ENCODE peak calls at places on chromosome 14, in nine cellular contexts. One of them, this sample, is unnamed.

GRCh38 chr14:73143003-73143402 is 6.7 kb downstream of the PSEN1 start:
- DNase-seq in activated T-cell treated with anti-CD3 and anti-CD28 coated beads for 24 hours: no peak
- DNase-seq in T-helper 9 cell: no peak
- DNase-seq in progenitor cell of endocrine pancreas: no peak
- DNase-seq in tibial artery: no peak
- DNase-seq in NB4: no peak
- DNase-seq in CD4-positive, alpha-beta T cell: no peak
- DNase-seq in activated CD4-positive, alpha-beta memory T cell treated with anti-CD3 and anti-CD28 coated beads for 36 hours: no peak
- DNase-seq in left ventricle myocardium inferior: no peak
- DNase-seq in this sample: no peak

GRCh38 chr14:64685364-64686130 is 18.7 kb upstream of the PLEKHG3 start:
- DNase-seq in activated T-cell treated with anti-CD3 and anti-CD28 coated beads for 24 hours: no peak
- DNase-seq in T-helper 9 cell: no peak
- DNase-seq in progenitor cell of endocrine pancreas: no peak
- DNase-seq in tibial artery: no peak
- DNase-seq in NB4: peak
- DNase-seq in CD4-positive, alpha-beta T cell: no peak
- DNase-seq in activated CD4-positive, alpha-beta memory T cell treated with anti-CD3 and anti-CD28 coated beads for 36 hours: no peak
- DNase-seq in left ventricle myocardium inferior: no peak
- DNase-seq in this sample: no peak

GRCh38 chr14:90795744-90796143 is 20.5 kb downstream of the TTC7B start:
- DNase-seq in activated T-cell treated with anti-CD3 and anti-CD28 coated beads for 24 hours: no peak
- DNase-seq in T-helper 9 cell: no peak
- DNase-seq in progenitor cell of endocrine pancreas: no peak
- DNase-seq in tibial artery: no peak
- DNase-seq in NB4: peak
- DNase-seq in CD4-positive, alpha-beta T cell: no peak
- DNase-seq in activated CD4-positive, alpha-beta memory T cell treated with anti-CD3 and anti-CD28 coated beads for 36 hours: no peak
- DNase-seq in left ventricle myocardium inferior: no peak
- DNase-seq in this sample: peak

GRCh38 chr14:79091381-79091963 is 921.3 kb downstream of the NRXN3 start:
- DNase-seq in activated T-cell treated with anti-CD3 and anti-CD28 coated beads for 24 hours: no peak
- DNase-seq in T-helper 9 cell: no peak
- DNase-seq in progenitor cell of endocrine pancreas: no peak
- DNase-seq in tibial artery: no peak
- DNase-seq in NB4: no peak
- DNase-seq in CD4-positive, alpha-beta T cell: no peak
- DNase-seq in activated CD4-positive, alpha-beta memory T cell treated with anti-CD3 and anti-CD28 coated beads for 36 hours: no peak
- DNase-seq in left ventricle myocardium inferior: no peak
- DNase-seq in this sample: no peak

GRCh38 chr14:101636081-101636560 is 74.8 kb downstream of the DIO3 start:
- DNase-seq in activated T-cell treated with anti-CD3 and anti-CD28 coated beads for 24 hours: no peak
- DNase-seq in T-helper 9 cell: no peak
- DNase-seq in progenitor cell of endocrine pancreas: no peak
- DNase-seq in tibial artery: no peak
- DNase-seq in NB4: peak
- DNase-seq in CD4-positive, alpha-beta T cell: no peak
- DNase-seq in activated CD4-positive, alpha-beta memory T cell treated with anti-CD3 and anti-CD28 coated beads for 36 hours: peak
- DNase-seq in left ventricle myocardium inferior: no peak
- DNase-seq in this sample: no peak

GRCh38 chr14:67943947-67944346 is 124.4 kb downstream of the RAD51B start:
- DNase-seq in activated T-cell treated with anti-CD3 and anti-CD28 coated beads for 24 hours: peak
- DNase-seq in T-helper 9 cell: peak
- DNase-seq in progenitor cell of endocrine pancreas: peak
- DNase-seq in tibial artery: peak
- DNase-seq in NB4: peak
- DNase-seq in CD4-positive, alpha-beta T cell: peak
- DNase-seq in activated CD4-positive, alpha-beta memory T cell treated with anti-CD3 and anti-CD28 coated beads for 36 hours: peak
- DNase-seq in left ventricle myocardium inferior: peak
- DNase-seq in this sample: peak

GRCh38 chr14:98791661-98792060 is 480.3 kb downstream of the BCL11B start:
- DNase-seq in activated T-cell treated with anti-CD3 and anti-CD28 coated beads for 24 hours: no peak
- DNase-seq in T-helper 9 cell: no peak
- DNase-seq in progenitor cell of endocrine pancreas: no peak
- DNase-seq in tibial artery: no peak
- DNase-seq in NB4: no peak
- DNase-seq in CD4-positive, alpha-beta T cell: no peak
- DNase-seq in activated CD4-positive, alpha-beta memory T cell treated with anti-CD3 and anti-CD28 coated beads for 36 hours: no peak
- DNase-seq in left ventricle myocardium inferior: no peak
- DNase-seq in this sample: no peak

GRCh38 chr14:21978184-21978998 is 304.8 kb upstream of the OR4E1 start:
- DNase-seq in activated T-cell treated with anti-CD3 and anti-CD28 coated beads for 24 hours: peak
- DNase-seq in T-helper 9 cell: peak
- DNase-seq in progenitor cell of endocrine pancreas: peak
- DNase-seq in tibial artery: no peak
- DNase-seq in NB4: peak
- DNase-seq in CD4-positive, alpha-beta T cell: peak
- DNase-seq in activated CD4-positive, alpha-beta memory T cell treated with anti-CD3 and anti-CD28 coated beads for 36 hours: peak
- DNase-seq in left ventricle myocardium inferior: no peak
- DNase-seq in this sample: peak

GRCh38 chr14:54778618-54779017 is 124.0 kb downstream of the GCH1 start:
- DNase-seq in activated T-cell treated with anti-CD3 and anti-CD28 coated beads for 24 hours: no peak
- DNase-seq in T-helper 9 cell: no peak
- DNase-seq in progenitor cell of endocrine pancreas: no peak
- DNase-seq in tibial artery: peak
- DNase-seq in NB4: no peak
- DNase-seq in CD4-positive, alpha-beta T cell: no peak
- DNase-seq in activated CD4-positive, alpha-beta memory T cell treated with anti-CD3 and anti-CD28 coated beads for 36 hours: no peak
- DNase-seq in left ventricle myocardium inferior: peak
- DNase-seq in this sample: no peak

GRCh38 chr14:105168496-105168978 is at the start of gene JAG2:
- DNase-seq in activated T-cell treated with anti-CD3 and anti-CD28 coated beads for 24 hours: peak
- DNase-seq in T-helper 9 cell: peak
- DNase-seq in progenitor cell of endocrine pancreas: no peak
- DNase-seq in tibial artery: no peak
- DNase-seq in NB4: no peak
- DNase-seq in CD4-positive, alpha-beta T cell: peak
- DNase-seq in activated CD4-positive, alpha-beta memory T cell treated with anti-CD3 and anti-CD28 coated beads for 36 hours: peak
- DNase-seq in left ventricle myocardium inferior: peak
- DNase-seq in this sample: peak

GRCh38 chr14:61381589-61381988 is 60.2 kb downstream of the PRKCH start:
- DNase-seq in activated T-cell treated with anti-CD3 and anti-CD28 coated beads for 24 hours: no peak
- DNase-seq in T-helper 9 cell: no peak
- DNase-seq in progenitor cell of endocrine pancreas: no peak
- DNase-seq in tibial artery: no peak
- DNase-seq in NB4: no peak
- DNase-seq in CD4-positive, alpha-beta T cell: no peak
- DNase-seq in activated CD4-positive, alpha-beta memory T cell treated with anti-CD3 and anti-CD28 coated beads for 36 hours: no peak
- DNase-seq in left ventricle myocardium inferior: no peak
- DNase-seq in this sample: no peak

GRCh38 chr14:74974364-74975058 is 19.1 kb upstream of the PGF start:
- DNase-seq in activated T-cell treated with anti-CD3 and anti-CD28 coated beads for 24 hours: no peak
- DNase-seq in T-helper 9 cell: no peak
- DNase-seq in progenitor cell of endocrine pancreas: no peak
- DNase-seq in tibial artery: no peak
- DNase-seq in NB4: no peak
- DNase-seq in CD4-positive, alpha-beta T cell: no peak
- DNase-seq in activated CD4-positive, alpha-beta memory T cell treated with anti-CD3 and anti-CD28 coated beads for 36 hours: no peak
- DNase-seq in left ventricle myocardium inferior: peak
- DNase-seq in this sample: no peak

GRCh38 chr14:97634786-97635185 is 837.6 kb downstream of the VRK1 start:
- DNase-seq in activated T-cell treated with anti-CD3 and anti-CD28 coated beads for 24 hours: no peak
- DNase-seq in T-helper 9 cell: no peak
- DNase-seq in progenitor cell of endocrine pancreas: no peak
- DNase-seq in tibial artery: no peak
- DNase-seq in NB4: no peak
- DNase-seq in CD4-positive, alpha-beta T cell: peak
- DNase-seq in activated CD4-positive, alpha-beta memory T cell treated with anti-CD3 and anti-CD28 coated beads for 36 hours: peak
- DNase-seq in left ventricle myocardium inferior: no peak
- DNase-seq in this sample: no peak

GRCh38 chr14:95460647-95461478 is 55.6 kb downstream of the SYNE3 start:
- DNase-seq in activated T-cell treated with anti-CD3 and anti-CD28 coated beads for 24 hours: no peak
- DNase-seq in T-helper 9 cell: no peak
- DNase-seq in progenitor cell of endocrine pancreas: no peak
- DNase-seq in tibial artery: no peak
- DNase-seq in NB4: no peak
- DNase-seq in CD4-positive, alpha-beta T cell: no peak
- DNase-seq in activated CD4-positive, alpha-beta memory T cell treated with anti-CD3 and anti-CD28 coated beads for 36 hours: no peak
- DNase-seq in left ventricle myocardium inferior: no peak
- DNase-seq in this sample: peak

GRCh38 chr14:63901434-63902085 is 48.8 kb downstream of the SYNE2 start:
- DNase-seq in activated T-cell treated with anti-CD3 and anti-CD28 coated beads for 24 hours: no peak
- DNase-seq in T-helper 9 cell: no peak
- DNase-seq in progenitor cell of endocrine pancreas: no peak
- DNase-seq in tibial artery: peak
- DNase-seq in NB4: peak
- DNase-seq in CD4-positive, alpha-beta T cell: no peak
- DNase-seq in activated CD4-positive, alpha-beta memory T cell treated with anti-CD3 and anti-CD28 coated beads for 36 hours: no peak
- DNase-seq in left ventricle myocardium inferior: no peak
- DNase-seq in this sample: no peak

GRCh38 chr14:32681598-32681997 is 257.1 kb upstream of the NPAS3 start:
- DNase-seq in activated T-cell treated with anti-CD3 and anti-CD28 coated beads for 24 hours: no peak
- DNase-seq in T-helper 9 cell: no peak
- DNase-seq in progenitor cell of endocrine pancreas: no peak
- DNase-seq in tibial artery: no peak
- DNase-seq in NB4: no peak
- DNase-seq in CD4-positive, alpha-beta T cell: no peak
- DNase-seq in activated CD4-positive, alpha-beta memory T cell treated with anti-CD3 and anti-CD28 coated beads for 36 hours: no peak
- DNase-seq in left ventricle myocardium inferior: no peak
- DNase-seq in this sample: no peak

GRCh38 chr14:47715330-47715729 is 39.9 kb upstream of the MDGA2 start:
- DNase-seq in activated T-cell treated with anti-CD3 and anti-CD28 coated beads for 24 hours: no peak
- DNase-seq in T-helper 9 cell: no peak
- DNase-seq in progenitor cell of endocrine pancreas: no peak
- DNase-seq in tibial artery: no peak
- DNase-seq in NB4: peak
- DNase-seq in CD4-positive, alpha-beta T cell: no peak
- DNase-seq in activated CD4-positive, alpha-beta memory T cell treated with anti-CD3 and anti-CD28 coated beads for 36 hours: no peak
- DNase-seq in left ventricle myocardium inferior: no peak
- DNase-seq in this sample: no peak

GRCh38 chr14:91357731-91358319 is 59.8 kb downstream of the CCDC88C start:
- DNase-seq in activated T-cell treated with anti-CD3 and anti-CD28 coated beads for 24 hours: no peak
- DNase-seq in T-helper 9 cell: no peak
- DNase-seq in progenitor cell of endocrine pancreas: no peak
- DNase-seq in tibial artery: no peak
- DNase-seq in NB4: no peak
- DNase-seq in CD4-positive, alpha-beta T cell: no peak
- DNase-seq in activated CD4-positive, alpha-beta memory T cell treated with anti-CD3 and anti-CD28 coated beads for 36 hours: no peak
- DNase-seq in left ventricle myocardium inferior: no peak
- DNase-seq in this sample: no peak

GRCh38 chr14:67650694-67651093 is 23.7 kb downstream of the VTI1B start:
- DNase-seq in activated T-cell treated with anti-CD3 and anti-CD28 coated beads for 24 hours: no peak
- DNase-seq in T-helper 9 cell: no peak
- DNase-seq in progenitor cell of endocrine pancreas: no peak
- DNase-seq in tibial artery: no peak
- DNase-seq in NB4: no peak
- DNase-seq in CD4-positive, alpha-beta T cell: no peak
- DNase-seq in activated CD4-positive, alpha-beta memory T cell treated with anti-CD3 and anti-CD28 coated beads for 36 hours: no peak
- DNase-seq in left ventricle myocardium inferior: no peak
- DNase-seq in this sample: no peak

GRCh38 chr14:78637489-78637888 is 467.3 kb downstream of the NRXN3 start:
- DNase-seq in activated T-cell treated with anti-CD3 and anti-CD28 coated beads for 24 hours: no peak
- DNase-seq in T-helper 9 cell: no peak
- DNase-seq in progenitor cell of endocrine pancreas: no peak
- DNase-seq in tibial artery: no peak
- DNase-seq in NB4: no peak
- DNase-seq in CD4-positive, alpha-beta T cell: no peak
- DNase-seq in activated CD4-positive, alpha-beta memory T cell treated with anti-CD3 and anti-CD28 coated beads for 36 hours: no peak
- DNase-seq in left ventricle myocardium inferior: no peak
- DNase-seq in this sample: no peak

GRCh38 chr14:48398675-48399282 is 723.4 kb upstream of the MDGA2 start:
- DNase-seq in activated T-cell treated with anti-CD3 and anti-CD28 coated beads for 24 hours: no peak
- DNase-seq in T-helper 9 cell: no peak
- DNase-seq in progenitor cell of endocrine pancreas: no peak
- DNase-seq in tibial artery: no peak
- DNase-seq in NB4: peak
- DNase-seq in CD4-positive, alpha-beta T cell: no peak
- DNase-seq in activated CD4-positive, alpha-beta memory T cell treated with anti-CD3 and anti-CD28 coated beads for 36 hours: no peak
- DNase-seq in left ventricle myocardium inferior: no peak
- DNase-seq in this sample: peak

GRCh38 chr14:37254411-37254947 is 56.7 kb downstream of the MIPOL1 start:
- DNase-seq in activated T-cell treated with anti-CD3 and anti-CD28 coated beads for 24 hours: no peak
- DNase-seq in T-helper 9 cell: no peak
- DNase-seq in progenitor cell of endocrine pancreas: no peak
- DNase-seq in tibial artery: no peak
- DNase-seq in NB4: no peak
- DNase-seq in CD4-positive, alpha-beta T cell: no peak
- DNase-seq in activated CD4-positive, alpha-beta memory T cell treated with anti-CD3 and anti-CD28 coated beads for 36 hours: no peak
- DNase-seq in left ventricle myocardium inferior: no peak
- DNase-seq in this sample: no peak